ENCODE peak calls at places on chromosomes 3 and 15, in five cellular contexts. I, P, C, Q and V are unnamed samples.

GRCh38 chr3:79729096-79729495 is 38.7 kb downstream of the ROBO1 start:
- DNase-seq in P (no peak), Q (peak), I (no peak), C (peak), V (no peak)

GRCh38 chr3:197422506-197422905 is 124.1 kb upstream of the DLG1 start:
- DNase-seq in Q (no peak), I (no peak), P (no peak), C (no peak), V (no peak)

GRCh38 chr3:101720851-101721649 is 3.4 kb upstream of the CEP97 start:
- DNase-seq in I (no peak), P (no peak), C (no peak), Q (no peak), V (no peak)

GRCh38 chr15:96122077-96123027 is 208.1 kb upstream of the NR2F2 start:
- DNase-seq in P (no peak), C (no peak), I (no peak), Q (peak), V (no peak)

GRCh38 chr15:65081758-65082157 is 5.2 kb downstream of the KBTBD13 start:
- DNase-seq in P (no peak), Q (no peak), C (no peak), I (no peak), V (no peak)

GRCh38 chr3:195133462-195133861 is 137.5 kb downstream of the XXYLT1 start:
- DNase-seq in P (no peak), C (no peak), Q (no peak), I (no peak), V (peak)

GRCh38 chr3:11201246-11202024 is 47.1 kb downstream of the HRH1 start:
- DNase-seq in Q (peak), C (peak), I (no peak), P (no peak), V (peak)

GRCh38 chr3:187684880-187685279 is 14.7 kb upstream of the SST start:
- DNase-seq in I (no peak), C (no peak), P (no peak), Q (peak), V (no peak)

GRCh38 chr15:79769081-79769481 is 127.7 kb downstream of the MTHFS start:
- DNase-seq in P (no peak), C (no peak), Q (peak), I (peak), V (no peak)

GRCh38 chr15:84908564-84908963 is 24.1 kb downstream of the SLC28A1 start:
- DNase-seq in I (no peak), C (no peak), P (no peak), Q (no peak), V (no peak)